ENCODE peak calls at places on chromosomes 11 and 22, in six cellular contexts. One of them, this sample, is unnamed. For H3K4me1, the result is how much of the 10 kb centered on the place peaks cover.

GRCh38 chr22:24208012-24208749 is 26.9 kb downstream of the SUSD2 start:
- DNase-seq in lower lobe of right lung: no peak
- DNase-seq in adrenal gland: peak
- DNase-seq in mammary epithelial cell: peak
- DNase-seq in esophagus squamous epithelium: no peak
- DNase-seq in heart right ventricle: no peak
- DNase-seq in this sample: no peak

GRCh38 chr11:124725719-124726105 is 14.0 kb upstream of the NRGN start:
- DNase-seq in lower lobe of right lung: no peak
- DNase-seq in adrenal gland: no peak
- DNase-seq in mammary epithelial cell: peak
- DNase-seq in esophagus squamous epithelium: no peak
- DNase-seq in heart right ventricle: no peak
- DNase-seq in this sample: peak

GRCh38 chr11:77175869-77176539 is 48.0 kb downstream of the MYO7A start:
- DNase-seq in lower lobe of right lung: peak
- DNase-seq in adrenal gland: peak
- DNase-seq in mammary epithelial cell: no peak
- DNase-seq in esophagus squamous epithelium: no peak
- DNase-seq in heart right ventricle: peak
- DNase-seq in this sample: peak

GRCh38 chr11:70503201-70503877 is 105.0 kb downstream of the CTTN start:
- DNase-seq in lower lobe of right lung: peak
- DNase-seq in adrenal gland: no peak
- DNase-seq in mammary epithelial cell: no peak
- DNase-seq in esophagus squamous epithelium: no peak
- DNase-seq in heart right ventricle: no peak
- DNase-seq in this sample: no peak

GRCh38 chr11:73011126-73011817 is 130.8 kb downstream of the FCHSD2 start:
- DNase-seq in lower lobe of right lung: no peak
- DNase-seq in adrenal gland: peak
- DNase-seq in mammary epithelial cell: no peak
- DNase-seq in esophagus squamous epithelium: no peak
- DNase-seq in heart right ventricle: no peak
- DNase-seq in this sample: no peak

GRCh38 chr11:5690736-5691135 is 1.1 kb downstream of the TRIM22 start:
- DNase-seq in lower lobe of right lung: no peak
- DNase-seq in adrenal gland: no peak
- DNase-seq in mammary epithelial cell: peak
- DNase-seq in esophagus squamous epithelium: no peak
- DNase-seq in heart right ventricle: no peak
- DNase-seq in this sample: no peak

GRCh38 chr11:75982309-75982708 is 167.3 kb downstream of the UVRAG start:
- DNase-seq in lower lobe of right lung: no peak
- DNase-seq in adrenal gland: no peak
- DNase-seq in mammary epithelial cell: no peak
- DNase-seq in esophagus squamous epithelium: no peak
- DNase-seq in heart right ventricle: no peak
- DNase-seq in this sample: no peak

GRCh38 chr22:20237480-20238440 is 30.4 kb downstream of the RTN4R start:
- DNase-seq in lower lobe of right lung: no peak
- DNase-seq in adrenal gland: no peak
- DNase-seq in mammary epithelial cell: peak
- DNase-seq in esophagus squamous epithelium: no peak
- DNase-seq in heart right ventricle: no peak
- DNase-seq in this sample: no peak

GRCh38 chr11:122852071-122852831 is 14.0 kb downstream of the CRTAM start:
- DNase-seq in lower lobe of right lung: no peak
- DNase-seq in adrenal gland: no peak
- DNase-seq in mammary epithelial cell: peak
- DNase-seq in esophagus squamous epithelium: no peak
- DNase-seq in heart right ventricle: no peak
- DNase-seq in this sample: peak

GRCh38 chr22:49534386-49534785 is 293.3 kb downstream of the BRD1 start:
- DNase-seq in lower lobe of right lung: no peak
- DNase-seq in adrenal gland: no peak
- DNase-seq in mammary epithelial cell: no peak
- DNase-seq in esophagus squamous epithelium: no peak
- DNase-seq in heart right ventricle: no peak
- DNase-seq in this sample: no peak

GRCh38 chr11:126210871-126211235 is 597 bp downstream of the RPUSD4 start:
- DNase-seq in lower lobe of right lung: no peak
- DNase-seq in adrenal gland: no peak
- DNase-seq in mammary epithelial cell: no peak
- DNase-seq in esophagus squamous epithelium: no peak
- DNase-seq in heart right ventricle: no peak
- DNase-seq in this sample: peak

GRCh38 chr11:10181811-10182210 is 112.2 kb downstream of the SBF2 start:
- DNase-seq in lower lobe of right lung: no peak
- DNase-seq in adrenal gland: no peak
- DNase-seq in mammary epithelial cell: no peak
- DNase-seq in esophagus squamous epithelium: no peak
- DNase-seq in heart right ventricle: no peak
- DNase-seq in this sample: peak

GRCh38 chr11:130216591-130217132 is 57.1 kb downstream of the ST14 start:
- DNase-seq in lower lobe of right lung: peak
- DNase-seq in adrenal gland: no peak
- DNase-seq in mammary epithelial cell: no peak
- DNase-seq in esophagus squamous epithelium: no peak
- DNase-seq in heart right ventricle: no peak
- DNase-seq in this sample: no peak

GRCh38 chr11:104096900-104097299 is 60.5 kb downstream of the DDI1 start:
- DNase-seq in lower lobe of right lung: no peak
- DNase-seq in adrenal gland: no peak
- DNase-seq in mammary epithelial cell: no peak
- DNase-seq in esophagus squamous epithelium: no peak
- DNase-seq in heart right ventricle: no peak
- DNase-seq in this sample: peak

GRCh38 chr22:30277547-30278344 is 11.1 kb upstream of the OSM start:
- DNase-seq in lower lobe of right lung: no peak
- DNase-seq in adrenal gland: peak
- DNase-seq in mammary epithelial cell: peak
- DNase-seq in esophagus squamous epithelium: no peak
- DNase-seq in heart right ventricle: no peak
- DNase-seq in this sample: peak

GRCh38 chr22:24768537-24769374 is 5.8 kb downstream of the PIWIL3 start:
- DNase-seq in lower lobe of right lung: peak
- DNase-seq in adrenal gland: peak
- DNase-seq in mammary epithelial cell: peak
- DNase-seq in esophagus squamous epithelium: no peak
- DNase-seq in heart right ventricle: no peak
- DNase-seq in this sample: peak

GRCh38 chr11:2903672-2904011 is 18.1 kb upstream of the CDKN1C start:
- DNase-seq in lower lobe of right lung: no peak
- DNase-seq in adrenal gland: no peak
- DNase-seq in mammary epithelial cell: no peak
- DNase-seq in esophagus squamous epithelium: no peak
- DNase-seq in heart right ventricle: no peak
- DNase-seq in this sample: no peak

GRCh38 chr11:14029415-14029814 is 66.9 kb downstream of the SPON1 start:
- DNase-seq in lower lobe of right lung: no peak
- DNase-seq in adrenal gland: no peak
- DNase-seq in mammary epithelial cell: no peak
- DNase-seq in esophagus squamous epithelium: no peak
- DNase-seq in heart right ventricle: no peak
- DNase-seq in this sample: peak

GRCh38 chr11:126655807-126656128 is 300.3 kb downstream of the ST3GAL4 start:
- DNase-seq in lower lobe of right lung: no peak
- DNase-seq in adrenal gland: peak
- DNase-seq in mammary epithelial cell: peak
- DNase-seq in esophagus squamous epithelium: no peak
- DNase-seq in heart right ventricle: no peak
- DNase-seq in this sample: peak

GRCh38 chr11:86592047-86592564 is 80.3 kb downstream of the ME3 start:
- DNase-seq in lower lobe of right lung: no peak
- DNase-seq in adrenal gland: no peak
- DNase-seq in mammary epithelial cell: no peak
- DNase-seq in esophagus squamous epithelium: no peak
- DNase-seq in heart right ventricle: no peak
- DNase-seq in this sample: no peak

GRCh38 chr11:131579932-131580387 is 209.5 kb downstream of the NTM start:
- DNase-seq in lower lobe of right lung: no peak
- DNase-seq in adrenal gland: peak
- DNase-seq in mammary epithelial cell: peak
- DNase-seq in esophagus squamous epithelium: no peak
- DNase-seq in heart right ventricle: no peak
- DNase-seq in this sample: peak

GRCh38 chr11:75303544-75304224 is 47.8 kb downstream of the ARRB1 start:
- DNase-seq in lower lobe of right lung: no peak
- DNase-seq in adrenal gland: no peak
- DNase-seq in mammary epithelial cell: no peak
- DNase-seq in esophagus squamous epithelium: no peak
- DNase-seq in heart right ventricle: no peak
- DNase-seq in this sample: no peak

GRCh38 chr11:67611704-67612587 is 5.2 kb downstream of the NDUFV1 start:
- DNase-seq in lower lobe of right lung: peak
- DNase-seq in adrenal gland: no peak
- DNase-seq in mammary epithelial cell: no peak
- DNase-seq in esophagus squamous epithelium: no peak
- DNase-seq in heart right ventricle: no peak
- DNase-seq in this sample: no peak
- H3K4me1 ChIP-seq in lower lobe of right lung: under half
- H3K4me1 ChIP-seq in adrenal gland: under half
- H3K4me1 ChIP-seq in mammary epithelial cell: under half
- H3K4me1 ChIP-seq in esophagus squamous epithelium: under half
- H3K4me1 ChIP-seq in heart right ventricle: under half
- H3K4me1 ChIP-seq in this sample: under half

GRCh38 chr11:61357894-61358239 is 3.8 kb downstream of the CYB561A3 start:
- DNase-seq in lower lobe of right lung: no peak
- DNase-seq in adrenal gland: no peak
- DNase-seq in mammary epithelial cell: no peak
- DNase-seq in esophagus squamous epithelium: no peak
- DNase-seq in heart right ventricle: no peak
- DNase-seq in this sample: no peak

GRCh38 chr11:61356701-61357100 is 5.0 kb downstream of the CYB561A3 start:
- DNase-seq in lower lobe of right lung: no peak
- DNase-seq in adrenal gland: no peak
- DNase-seq in mammary epithelial cell: no peak
- DNase-seq in esophagus squamous epithelium: no peak
- DNase-seq in heart right ventricle: no peak
- DNase-seq in this sample: no peak

GRCh38 chr11:61357233-61357893 is 4.3 kb downstream of the CYB561A3 start:
- DNase-seq in lower lobe of right lung: no peak
- DNase-seq in adrenal gland: no peak
- DNase-seq in mammary epithelial cell: no peak
- DNase-seq in esophagus squamous epithelium: no peak
- DNase-seq in heart right ventricle: no peak
- DNase-seq in this sample: no peak

GRCh38 chr11:61359541-61359940 is 2.1 kb downstream of the CYB561A3 start:
- DNase-seq in lower lobe of right lung: no peak
- DNase-seq in adrenal gland: no peak
- DNase-seq in mammary epithelial cell: no peak
- DNase-seq in esophagus squamous epithelium: no peak
- DNase-seq in heart right ventricle: no peak
- DNase-seq in this sample: no peak

DNA sequence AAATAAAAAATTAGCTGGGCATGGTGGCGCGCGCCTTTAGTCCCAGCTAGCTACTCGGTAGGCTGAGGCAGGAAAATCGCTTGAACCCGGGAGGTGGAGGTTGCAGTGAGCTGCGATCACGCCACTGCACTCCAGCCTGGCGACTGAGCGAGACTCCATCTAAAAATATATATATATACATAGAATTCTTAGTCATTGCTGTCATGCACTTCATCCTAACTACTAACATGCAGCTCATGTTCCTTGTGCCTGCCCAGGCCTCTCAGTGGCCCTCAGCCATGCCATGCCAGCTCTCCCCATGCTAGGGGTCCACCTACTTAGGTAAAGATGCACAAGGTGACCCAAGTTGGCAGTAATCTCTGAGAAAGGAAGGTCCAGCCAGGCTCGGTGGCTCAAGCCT is 3.1 kb downstream of the CYB561A3 start:
- DNase-seq in lower lobe of right lung: no peak
- DNase-seq in adrenal gland: no peak
- DNase-seq in mammary epithelial cell: no peak
- DNase-seq in esophagus squamous epithelium: no peak
- DNase-seq in heart right ventricle: no peak
- DNase-seq in this sample: no peak
- H3K4me3 ChIP-seq in lower lobe of right lung: no peak
- H3K4me3 ChIP-seq in adrenal gland: no peak
- H3K4me3 ChIP-seq in mammary epithelial cell: no peak
- H3K4me3 ChIP-seq in esophagus squamous epithelium: no peak
- H3K4me3 ChIP-seq in heart right ventricle: no peak
- H3K4me3 ChIP-seq in this sample: no peak

DNA sequence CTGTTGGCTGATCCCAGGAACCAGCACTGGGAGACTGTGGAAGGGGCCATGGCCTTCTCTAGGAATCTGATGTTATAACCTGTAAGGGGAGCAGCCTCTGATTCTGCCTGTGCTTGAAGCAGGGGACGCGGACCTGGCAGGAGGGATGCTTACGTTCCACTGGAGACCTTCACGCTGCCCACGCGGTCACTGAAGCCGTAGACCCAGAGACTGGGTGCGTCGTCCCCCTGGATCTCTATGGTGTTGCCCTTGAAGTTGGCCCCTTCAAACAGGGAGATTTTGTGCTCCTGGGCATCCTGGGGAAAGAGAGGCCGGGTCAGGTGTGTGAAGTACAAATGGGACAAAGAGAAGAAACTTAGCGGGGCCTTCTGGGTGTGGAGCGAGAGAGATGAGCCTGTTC is 11.8 kb upstream of the TPST2 start:
- DNase-seq in lower lobe of right lung: no peak
- DNase-seq in adrenal gland: no peak
- DNase-seq in mammary epithelial cell: no peak
- DNase-seq in esophagus squamous epithelium: no peak
- DNase-seq in heart right ventricle: no peak
- DNase-seq in this sample: no peak
- H3K27ac ChIP-seq in lower lobe of right lung: no peak
- H3K27ac ChIP-seq in adrenal gland: no peak
- H3K27ac ChIP-seq in mammary epithelial cell: no peak
- H3K27ac ChIP-seq in esophagus squamous epithelium: no peak
- H3K27ac ChIP-seq in heart right ventricle: no peak
- H3K27ac ChIP-seq in this sample: no peak

GRCh38 chr11:46356911-46357482 is 9.7 kb downstream of the DGKZ start:
- DNase-seq in lower lobe of right lung: no peak
- DNase-seq in adrenal gland: no peak
- DNase-seq in mammary epithelial cell: peak
- DNase-seq in esophagus squamous epithelium: no peak
- DNase-seq in heart right ventricle: no peak
- DNase-seq in this sample: no peak
- H3K4me1 ChIP-seq in lower lobe of right lung: under half
- H3K4me1 ChIP-seq in adrenal gland: under half
- H3K4me1 ChIP-seq in mammary epithelial cell: half or more
- H3K4me1 ChIP-seq in esophagus squamous epithelium: under half
- H3K4me1 ChIP-seq in heart right ventricle: half or more
- H3K4me1 ChIP-seq in this sample: under half

This sample was measured in cardiac muscle cell.